ENCODE peak calls at places on chromosomes 12 and 14, in eight cellular contexts. K is CD4-positive, alpha-beta memory T cell; N is esophagus squamous epithelium; Y is GM23248; P is CD8-positive, alpha-beta T cell; O is pancreas; R is body of pancreas; F is IMR-90. C is an unnamed sample.

GRCh38 chr12:97306121-97306520 is 156.5 kb upstream of the RMST start:
- DNase-seq in F (no peak), N (no peak), R (no peak), K (no peak), P (no peak), O (no peak), Y (no peak), C (no peak)

GRCh38 chr14:68359862-68360552 is 432.9 kb downstream of the ZFP36L1 start:
- DNase-seq in R (peak; percentile 39), N (no peak), Y (peak; percentile 45), K (no peak), O (no peak), P (no peak), F (no peak), C (no peak)

GRCh38 chr12:116556356-116556952 is 2.7 kb upstream of the MAP1LC3B2 start:
- DNase-seq in K (no peak), N (no peak), Y (no peak), F (no peak), P (no peak), O (no peak), R (no peak), C (no peak)

GRCh38 chr12:26251600-26251999 is 56.2 kb downstream of the SSPN start:
- DNase-seq in R (no peak), F (no peak), K (no peak), N (no peak), O (no peak), Y (no peak), P (no peak), C (no peak)

GRCh38 chr12:14418526-14418925 is 53.0 kb downstream of the ATF7IP start:
- DNase-seq in P (no peak), F (peak; percentile 38), O (no peak), Y (peak; percentile 56), R (no peak), N (no peak), K (peak; percentile 62), C (no peak)

GRCh38 chr12:13095266-13095995 is 8.0 kb downstream of the GSG1 start:
- DNase-seq in R (no peak), Y (no peak), N (no peak), F (no peak), K (no peak), P (no peak), O (no peak), C (no peak)

GRCh38 chr12:49109631-49110172 is 945 bp downstream of the LMBR1L start:
- DNase-seq in P (no peak), F (no peak), Y (no peak), N (no peak), K (no peak), R (no peak), O (no peak), C (no peak)

GRCh38 chr12:65822732-65823480 is 1.4 kb upstream of the HMGA2 start:
- DNase-seq in K (no peak), Y (peak; percentile 42), O (no peak), P (no peak), N (no peak), R (no peak), F (peak; percentile 79), C (no peak)

GRCh38 chr12:44227601-44228000 is 391.7 kb downstream of the TMEM117 start:
- DNase-seq in Y (peak; percentile 5), P (no peak), N (no peak), O (no peak), F (peak; percentile 47), R (no peak), K (no peak), C (no peak)

GRCh38 chr14:106662947-106663346 is 1136.6 kb downstream of the TMEM121 start:
- DNase-seq in K (peak; percentile 9), F (no peak), P (no peak), Y (no peak), O (no peak), R (no peak), N (no peak), C (no peak)

GRCh38 chr12:114274131-114274530 is 131.8 kb downstream of the TBX5 start:
- DNase-seq in R (no peak), Y (no peak), N (no peak), K (no peak), F (no peak), P (no peak), O (no peak), C (no peak)

GRCh38 chr12:107092669-107093546 is 441 bp downstream of the CRY1 start:
- DNase-seq in F (no peak), R (peak; percentile 57), K (peak; percentile 72), P (peak; percentile 50), N (peak; percentile 48), O (peak; percentile 60), Y (peak; percentile 80), C (peak; percentile 66)

GRCh38 chr12:43776498-43776897 is 17.7 kb downstream of the IRAK4 start:
- DNase-seq in K (peak; percentile 31), Y (peak; percentile 49), N (no peak), F (peak; percentile 45), P (no peak), O (no peak), R (no peak), C (no peak)

GRCh38 chr12:46024099-46024498 is 33.7 kb upstream of the SCAF11 start:
- DNase-seq in O (no peak), P (no peak), K (no peak), R (no peak), F (no peak), N (no peak), Y (no peak), C (no peak)

GRCh38 chr12:34126239-34126641 is 103.9 kb downstream of the ALG10 start:
- DNase-seq in Y (peak; percentile 9), N (no peak), K (peak; percentile 12), F (no peak), P (no peak), O (no peak), R (no peak), C (no peak)

GRCh38 chr12:34119366-34119765 is 97.1 kb downstream of the ALG10 start:
- DNase-seq in P (no peak), N (no peak), K (no peak), F (no peak), O (no peak), Y (no peak), R (no peak), C (no peak)

GRCh38 chr12:34126805-34127204 is 104.5 kb downstream of the ALG10 start:
- DNase-seq in O (no peak), K (no peak), P (no peak), R (no peak), N (no peak), F (no peak), Y (no peak), C (no peak)

GRCh38 chr12:34124608-34125007 is 102.3 kb downstream of the ALG10 start:
- DNase-seq in K (no peak), O (no peak), Y (no peak), P (no peak), F (no peak), N (no peak), R (no peak), C (no peak)

GRCh38 chr12:34121360-34121759 is 99.1 kb downstream of the ALG10 start:
- DNase-seq in P (no peak), O (no peak), N (no peak), K (no peak), Y (no peak), F (no peak), R (no peak), C (no peak)
- H3K9me3 ChIP-seq in P (no peaks in the 10 kb centered on the region), O (no peaks in the 10 kb centered on the region), N (no peaks in the 10 kb centered on the region), K (no peaks in the 10 kb centered on the region), Y (no peaks in the 10 kb centered on the region), F (peaks cover 3% of the 10 kb centered on the region), R (no peaks in the 10 kb centered on the region), C (no peaks in the 10 kb centered on the region)

GRCh38 chr12:30797689-30798088 is 42.9 kb upstream of the CAPRIN2 start:
- DNase-seq in O (no peak), Y (peak; percentile 14), F (no peak), R (no peak), K (no peak), N (no peak), P (no peak), C (no peak)
- H3K9me3 ChIP-seq in O (no peaks in the 10 kb centered on the region), Y (no peaks in the 10 kb centered on the region), F (no peaks in the 10 kb centered on the region), R (no peaks in the 10 kb centered on the region), K (no peaks in the 10 kb centered on the region), N (no peaks in the 10 kb centered on the region), P (no peaks in the 10 kb centered on the region), C (no peaks in the 10 kb centered on the region)

DNA sequence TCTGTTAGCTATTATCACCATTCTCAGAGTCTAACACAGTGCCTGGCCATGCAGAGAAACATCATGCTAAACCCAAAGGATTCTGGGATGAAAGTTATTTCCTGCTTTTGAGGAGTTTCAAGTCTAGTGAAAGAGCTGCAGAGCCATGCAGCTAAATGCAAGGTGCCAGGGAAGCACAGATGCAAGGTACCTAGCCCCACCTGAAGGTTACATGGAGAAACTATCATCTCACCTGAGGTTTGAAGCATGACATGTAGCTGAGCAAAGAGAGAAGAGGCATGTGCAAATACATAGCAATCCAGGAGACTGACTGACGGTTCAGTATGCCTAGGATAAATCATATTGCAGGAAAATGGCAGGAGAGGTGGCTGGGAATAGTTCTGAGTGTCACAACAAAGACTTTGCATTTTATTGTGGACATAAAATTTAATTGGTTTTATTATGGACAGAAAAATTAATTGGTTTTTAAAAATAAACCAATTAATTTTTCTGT is 170.4 kb downstream of the PRKD1 start:
- DNase-seq in Y (no peak), K (no peak), O (no peak), P (no peak), F (no peak), N (no peak), R (no peak), C (no peak)
- H3K9me3 ChIP-seq in Y (no peaks in the 10 kb centered on the region), K (no peaks in the 10 kb centered on the region), O (no peaks in the 10 kb centered on the region), P (no peaks in the 10 kb centered on the region), F (no peaks in the 10 kb centered on the region), N (no peaks in the 10 kb centered on the region), R (no peaks in the 10 kb centered on the region), C (no peaks in the 10 kb centered on the region)

DNA sequence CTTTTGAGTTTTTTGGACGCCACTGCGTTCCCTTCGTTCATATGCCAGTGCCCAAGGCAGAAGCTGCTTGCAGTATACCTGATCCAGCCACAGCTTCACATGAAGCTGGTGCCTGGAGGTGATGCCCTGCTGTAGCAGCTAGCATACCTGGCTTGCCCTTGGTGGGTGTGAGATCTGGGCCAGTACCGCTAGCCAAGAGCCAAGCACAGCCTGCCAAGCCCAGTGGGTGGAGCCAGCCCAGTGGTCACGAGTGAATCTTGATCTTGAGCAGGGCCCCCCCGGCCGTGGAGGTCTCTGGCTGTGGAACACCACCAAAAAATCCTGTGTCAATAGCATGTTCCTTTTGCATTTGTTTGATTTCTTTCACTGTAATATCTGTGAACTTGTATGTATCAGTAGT is 7.3 kb upstream of the M6PR start:
- DNase-seq in R (no peak), N (no peak), P (no peak), F (no peak), Y (no peak), O (no peak), K (no peak), C (no peak)
- H3K9me3 ChIP-seq in R (no peaks in the 10 kb centered on the region), N (no peaks in the 10 kb centered on the region), P (no peaks in the 10 kb centered on the region), F (no peaks in the 10 kb centered on the region), Y (no peaks in the 10 kb centered on the region), O (no peaks in the 10 kb centered on the region), K (no peaks in the 10 kb centered on the region), C (no peaks in the 10 kb centered on the region)